ENCODE peak calls at places on chromosomes 2 and 18, in eight cellular contexts. E is HFFc6, G is AG08395, O is sigmoid colon, A is GM23338, X is activated gamma-delta T cell treated with Interleukin-2 at 50 U/mL for 16 hours, S is neural progenitor cell, V is substantia nigra. U is an unnamed sample.

GRCh38 chr2:219356834-219357233 is 24.3 kb upstream of the RESP18 start:
- DNase-seq in X (no peak), E (no peak), V (no peak), G (no peak), S (no peak), O (no peak), A (no peak), U (no peak)

GRCh38 chr2:223641062-223641461 is 38.9 kb upstream of the SCG2 start:
- DNase-seq in X (no peak), S (no peak), A (no peak), E (peak; percentile 3), V (no peak), G (no peak), O (no peak), U (no peak)

GRCh38 chr2:2688231-2688630 is 357.2 kb upstream of the MYT1L start:
- DNase-seq in E (no peak), V (no peak), O (no peak), G (no peak), S (no peak), A (no peak), X (no peak), U (no peak)

GRCh38 chr2:55309441-55309840 is 40.4 kb upstream of the MTIF2 start:
- DNase-seq in X (no peak), E (peak; percentile 42), G (peak; percentile 58), V (no peak), O (no peak), S (no peak), A (no peak), U (no peak)

GRCh38 chr2:69625078-69625788 is 18.3 kb downstream of the AAK1 start:
- DNase-seq in E (no peak), S (no peak), X (no peak), G (no peak), A (no peak), O (no peak), V (no peak), U (no peak)

GRCh38 chr2:134405641-134406081 is 151.8 kb downstream of the MGAT5 start:
- DNase-seq in X (no peak), E (peak; percentile 58), G (peak; percentile 33), O (no peak), S (no peak), A (no peak), V (no peak), U (no peak)

GRCh38 chr18:69948919-69949537 is 1.4 kb upstream of the CD226 start:
- DNase-seq in G (no peak), E (no peak), V (peak; percentile 45), O (peak; percentile 65), A (peak; percentile 14), X (no peak), S (no peak), U (no peak)

GRCh38 chr2:190570871-190571270 is 36.3 kb upstream of the NEMP2 start:
- DNase-seq in S (no peak), O (no peak), V (no peak), X (no peak), G (no peak), A (no peak), E (no peak), U (no peak)

GRCh38 chr18:59818769-59819168 is 81.0 kb upstream of the PMAIP1 start:
- DNase-seq in V (no peak), O (no peak), E (no peak), G (no peak), X (no peak), A (no peak), S (no peak), U (no peak)

GRCh38 chr2:17853799-17854198 is 24.7 kb upstream of the KCNS3 start:
- DNase-seq in A (peak; percentile 43), O (no peak), X (no peak), S (peak; percentile 39), E (no peak), G (no peak), V (no peak), U (no peak)

GRCh38 chr18:3605562-3606443 is 155.8 kb downstream of the TGIF1 start:
- DNase-seq in V (no peak), E (peak; percentile 23), X (peak; percentile 29), S (peak; percentile 19), A (peak; percentile 42), O (peak; percentile 58), G (peak; percentile 45), U (peak; percentile 49)

GRCh38 chr2:200600549-200601212 is 14.9 kb downstream of the AOX1 start:
- DNase-seq in G (no peak), E (peak; percentile 65), X (no peak), S (no peak), O (no peak), A (no peak), V (no peak), U (no peak)

GRCh38 chr2:201157694-201158093 is 25.2 kb upstream of the CASP10 start:
- DNase-seq in E (peak; percentile 58), X (no peak), G (no peak), S (no peak), V (no peak), A (no peak), O (no peak), U (no peak)

GRCh38 chr2:237414056-237414661 is at the start of gene COL6A3:
- DNase-seq in S (no peak), E (peak; percentile 87), G (peak; percentile 73), O (peak; percentile 94), A (no peak), V (no peak), X (no peak), U (no peak)

GRCh38 chr2:63734510-63734909 is 107.2 kb upstream of the UGP2 start:
- DNase-seq in G (no peak), V (no peak), O (no peak), X (no peak), A (no peak), E (no peak), S (no peak), U (no peak)

GRCh38 chr18:43680096-43680495 is 402.8 kb upstream of the SYT4 start:
- DNase-seq in V (no peak), X (no peak), E (no peak), O (no peak), G (peak; percentile 23), S (no peak), A (no peak), U (no peak)

GRCh38 chr2:172701250-172701649 is 34.4 kb upstream of the RAPGEF4 start:
- DNase-seq in A (no peak), O (no peak), G (peak; percentile 79), E (peak; percentile 88), X (no peak), S (no peak), V (no peak), U (no peak)

GRCh38 chr2:168519534-168520308 is 63.6 kb downstream of the CERS6 start:
- DNase-seq in X (no peak), G (no peak), A (no peak), V (no peak), S (no peak), E (peak; percentile 25), O (no peak), U (no peak)

GRCh38 chr2:68362069-68362468 is 3.0 kb upstream of the PLEK start:
- DNase-seq in E (peak; percentile 6), V (peak; percentile 54), G (peak; percentile 54), A (peak; percentile 87), X (peak; percentile 83), O (peak; percentile 86), S (peak; percentile 81), U (peak; percentile 94)

GRCh38 chr2:45315881-45316280 is 295.2 kb downstream of the SRBD1 start:
- DNase-seq in X (no peak), V (no peak), S (no peak), E (peak; percentile 57), G (peak; percentile 89), A (no peak), O (no peak), U (no peak)

GRCh38 chr18:80143876-80144275 is 34.8 kb downstream of the ADNP2 start:
- DNase-seq in V (no peak), O (no peak), S (no peak), X (no peak), A (no peak), E (peak; percentile 51), G (no peak), U (no peak)

GRCh38 chr2:26178246-26178645 is 5.4 kb downstream of the GAREM2 start:
- DNase-seq in G (no peak), O (no peak), V (no peak), X (no peak), E (no peak), A (no peak), S (no peak), U (no peak)

GRCh38 chr2:9303528-9304225 is 97.1 kb downstream of the ASAP2 start:
- DNase-seq in S (no peak), X (no peak), A (no peak), V (peak; percentile 35), E (no peak), G (no peak), O (no peak), U (no peak)

GRCh38 chr2:241575624-241576292 is 17.2 kb downstream of the BOK start:
- DNase-seq in O (peak; percentile 12), G (no peak), V (no peak), A (no peak), X (no peak), E (no peak), S (no peak), U (peak; percentile 41)

GRCh38 chr2:72533767-72534166 is 292.1 kb downstream of the EXOC6B start:
- DNase-seq in A (no peak), O (no peak), E (peak; percentile 43), G (peak; percentile 17), X (no peak), V (no peak), S (no peak), U (no peak)

GRCh38 chr2:148515976-148516375 is 128.6 kb upstream of the EPC2 start:
- DNase-seq in G (no peak), S (no peak), V (no peak), E (no peak), O (no peak), A (no peak), X (no peak), U (no peak)

GRCh38 chr2:20033341-20033740 is 18.1 kb downstream of the LAPTM4A start:
- DNase-seq in G (no peak), O (no peak), A (no peak), X (no peak), E (no peak), V (no peak), S (no peak), U (no peak)

GRCh38 chr2:46184794-46185583 is 112.2 kb upstream of the EPAS1 start:
- DNase-seq in A (peak; percentile 54), G (no peak), E (no peak), O (no peak), X (no peak), S (no peak), V (no peak), U (no peak)

GRCh38 chr2:121721926-121722325 is 14.7 kb downstream of the NIFK start:
- DNase-seq in E (peak; percentile 86), O (peak; percentile 52), X (no peak), S (no peak), A (no peak), G (peak; percentile 75), V (no peak), U (no peak)

U was measured in spleen.